ENCODE peak calls at places on chromosome 18, in seven cellular contexts. One of them, this sample, is unnamed.

GRCh38 chr18:59096098-59096779 is 43.4 kb upstream of the SEC11C start:
- DNase-seq in OCI-LY7: no peak
- DNase-seq in lower lobe of right lung: no peak
- DNase-seq in glutamatergic neuron: peak
- DNase-seq in foreskin fibroblast: no peak
- DNase-seq in DND-41: no peak
- DNase-seq in fibroblast of mammary gland: no peak
- DNase-seq in this sample: no peak

GRCh38 chr18:70044626-70045025 is 97.0 kb upstream of the CD226 start:
- DNase-seq in glutamatergic neuron: no peak
- DNase-seq in DND-41: no peak
- DNase-seq in foreskin fibroblast: peak
- DNase-seq in fibroblast of mammary gland: peak
- DNase-seq in OCI-LY7: no peak
- DNase-seq in lower lobe of right lung: no peak
- DNase-seq in this sample: peak

GRCh38 chr18:37550118-37550875 is 15.3 kb downstream of the CELF4 start:
- DNase-seq in DND-41: no peak
- DNase-seq in OCI-LY7: no peak
- DNase-seq in glutamatergic neuron: no peak
- DNase-seq in lower lobe of right lung: no peak
- DNase-seq in fibroblast of mammary gland: no peak
- DNase-seq in foreskin fibroblast: no peak
- DNase-seq in this sample: no peak

GRCh38 chr18:46625069-46625468 is 32.0 kb downstream of the LOXHD1 start:
- DNase-seq in OCI-LY7: no peak
- DNase-seq in lower lobe of right lung: no peak
- DNase-seq in fibroblast of mammary gland: no peak
- DNase-seq in DND-41: no peak
- DNase-seq in foreskin fibroblast: no peak
- DNase-seq in glutamatergic neuron: no peak
- DNase-seq in this sample: no peak

GRCh38 chr18:23547306-23547705 is 39.0 kb downstream of the NPC1 start:
- DNase-seq in OCI-LY7: no peak
- DNase-seq in lower lobe of right lung: no peak
- DNase-seq in fibroblast of mammary gland: no peak
- DNase-seq in DND-41: no peak
- DNase-seq in glutamatergic neuron: no peak
- DNase-seq in foreskin fibroblast: no peak
- DNase-seq in this sample: no peak

GRCh38 chr18:5303636-5304035 is 8.1 kb upstream of the ZBTB14 start:
- DNase-seq in DND-41: no peak
- DNase-seq in fibroblast of mammary gland: no peak
- DNase-seq in lower lobe of right lung: no peak
- DNase-seq in foreskin fibroblast: no peak
- DNase-seq in glutamatergic neuron: no peak
- DNase-seq in OCI-LY7: no peak
- DNase-seq in this sample: no peak

GRCh38 chr18:22171839-22172582 is 2.6 kb downstream of the GATA6 start:
- DNase-seq in foreskin fibroblast: no peak
- DNase-seq in OCI-LY7: no peak
- DNase-seq in lower lobe of right lung: peak
- DNase-seq in fibroblast of mammary gland: no peak
- DNase-seq in DND-41: no peak
- DNase-seq in glutamatergic neuron: no peak
- DNase-seq in this sample: no peak

GRCh38 chr18:29169599-29169998 is 992.7 kb upstream of the CDH2 start:
- DNase-seq in glutamatergic neuron: no peak
- DNase-seq in lower lobe of right lung: no peak
- DNase-seq in OCI-LY7: no peak
- DNase-seq in DND-41: no peak
- DNase-seq in foreskin fibroblast: no peak
- DNase-seq in fibroblast of mammary gland: no peak
- DNase-seq in this sample: no peak

GRCh38 chr18:42959528-42959927 is 156.0 kb downstream of the RIT2 start:
- DNase-seq in fibroblast of mammary gland: no peak
- DNase-seq in glutamatergic neuron: no peak
- DNase-seq in OCI-LY7: no peak
- DNase-seq in lower lobe of right lung: no peak
- DNase-seq in foreskin fibroblast: no peak
- DNase-seq in DND-41: no peak
- DNase-seq in this sample: no peak

GRCh38 chr18:10135302-10135926 is 221.6 kb downstream of the VAPA start:
- DNase-seq in foreskin fibroblast: peak
- DNase-seq in DND-41: no peak
- DNase-seq in glutamatergic neuron: no peak
- DNase-seq in OCI-LY7: no peak
- DNase-seq in lower lobe of right lung: no peak
- DNase-seq in fibroblast of mammary gland: peak
- DNase-seq in this sample: no peak

GRCh38 chr18:22683196-22683676 is 249.9 kb upstream of the RBBP8 start:
- DNase-seq in DND-41: no peak
- DNase-seq in fibroblast of mammary gland: peak
- DNase-seq in glutamatergic neuron: no peak
- DNase-seq in foreskin fibroblast: no peak
- DNase-seq in OCI-LY7: no peak
- DNase-seq in lower lobe of right lung: no peak
- DNase-seq in this sample: no peak

GRCh38 chr18:61637319-61637718 is 255.5 kb downstream of the RNF152 start:
- DNase-seq in glutamatergic neuron: peak
- DNase-seq in fibroblast of mammary gland: no peak
- DNase-seq in DND-41: no peak
- DNase-seq in foreskin fibroblast: no peak
- DNase-seq in OCI-LY7: no peak
- DNase-seq in lower lobe of right lung: no peak
- DNase-seq in this sample: no peak

GRCh38 chr18:33183136-33183535 is 257.4 kb downstream of the CCDC178 start:
- DNase-seq in fibroblast of mammary gland: no peak
- DNase-seq in foreskin fibroblast: no peak
- DNase-seq in glutamatergic neuron: no peak
- DNase-seq in lower lobe of right lung: no peak
- DNase-seq in DND-41: no peak
- DNase-seq in OCI-LY7: no peak
- DNase-seq in this sample: no peak

GRCh38 chr18:54147439-54147838 is 77.0 kb downstream of the MBD2 start:
- DNase-seq in OCI-LY7: no peak
- DNase-seq in foreskin fibroblast: no peak
- DNase-seq in DND-41: peak
- DNase-seq in glutamatergic neuron: no peak
- DNase-seq in fibroblast of mammary gland: no peak
- DNase-seq in lower lobe of right lung: no peak
- DNase-seq in this sample: no peak

GRCh38 chr18:14189858-14190257 is 57.6 kb upstream of the ZNF519 start:
- DNase-seq in foreskin fibroblast: peak
- DNase-seq in lower lobe of right lung: no peak
- DNase-seq in OCI-LY7: no peak
- DNase-seq in DND-41: no peak
- DNase-seq in fibroblast of mammary gland: peak
- DNase-seq in glutamatergic neuron: no peak
- DNase-seq in this sample: no peak

GRCh38 chr18:54946149-54946581 is 13.1 kb downstream of the CCDC68 start:
- DNase-seq in fibroblast of mammary gland: no peak
- DNase-seq in foreskin fibroblast: no peak
- DNase-seq in glutamatergic neuron: no peak
- DNase-seq in OCI-LY7: no peak
- DNase-seq in DND-41: peak
- DNase-seq in lower lobe of right lung: no peak
- DNase-seq in this sample: no peak

GRCh38 chr18:26268454-26268853 is 42.2 kb downstream of the TAF4B start:
- DNase-seq in lower lobe of right lung: no peak
- DNase-seq in fibroblast of mammary gland: peak
- DNase-seq in glutamatergic neuron: no peak
- DNase-seq in foreskin fibroblast: no peak
- DNase-seq in DND-41: no peak
- DNase-seq in OCI-LY7: no peak
- DNase-seq in this sample: no peak

GRCh38 chr18:63882333-63883141 is 5.0 kb upstream of the SERPINB2 start:
- DNase-seq in DND-41: no peak
- DNase-seq in lower lobe of right lung: no peak
- DNase-seq in OCI-LY7: no peak
- DNase-seq in glutamatergic neuron: no peak
- DNase-seq in fibroblast of mammary gland: peak
- DNase-seq in foreskin fibroblast: peak
- DNase-seq in this sample: peak

GRCh38 chr18:21117385-21118135 is 5.9 kb upstream of the ROCK1 start:
- DNase-seq in OCI-LY7: no peak
- DNase-seq in lower lobe of right lung: no peak
- DNase-seq in foreskin fibroblast: peak
- DNase-seq in fibroblast of mammary gland: peak
- DNase-seq in glutamatergic neuron: no peak
- DNase-seq in DND-41: no peak
- DNase-seq in this sample: peak

GRCh38 chr18:46411862-46412690 is 244.9 kb downstream of the LOXHD1 start:
- DNase-seq in glutamatergic neuron: no peak
- DNase-seq in foreskin fibroblast: no peak
- DNase-seq in OCI-LY7: no peak
- DNase-seq in fibroblast of mammary gland: no peak
- DNase-seq in lower lobe of right lung: no peak
- DNase-seq in DND-41: no peak
- DNase-seq in this sample: no peak

GRCh38 chr18:36175481-36175880 is 11.8 kb upstream of the MOCOS start:
- DNase-seq in foreskin fibroblast: no peak
- DNase-seq in fibroblast of mammary gland: no peak
- DNase-seq in lower lobe of right lung: no peak
- DNase-seq in DND-41: no peak
- DNase-seq in glutamatergic neuron: no peak
- DNase-seq in OCI-LY7: no peak
- DNase-seq in this sample: no peak

GRCh38 chr18:69980982-69981804 is 33.5 kb upstream of the CD226 start:
- DNase-seq in foreskin fibroblast: no peak
- DNase-seq in DND-41: no peak
- DNase-seq in lower lobe of right lung: no peak
- DNase-seq in OCI-LY7: no peak
- DNase-seq in fibroblast of mammary gland: no peak
- DNase-seq in glutamatergic neuron: no peak
- DNase-seq in this sample: no peak

GRCh38 chr18:79367480-79367879 is 28.2 kb upstream of the NFATC1 start:
- DNase-seq in DND-41: no peak
- DNase-seq in OCI-LY7: no peak
- DNase-seq in lower lobe of right lung: no peak
- DNase-seq in glutamatergic neuron: no peak
- DNase-seq in foreskin fibroblast: no peak
- DNase-seq in fibroblast of mammary gland: no peak
- DNase-seq in this sample: no peak

GRCh38 chr18:13452448-13452811 is 233.9 kb downstream of the LDLRAD4 start:
- DNase-seq in foreskin fibroblast: peak
- DNase-seq in glutamatergic neuron: no peak
- DNase-seq in lower lobe of right lung: no peak
- DNase-seq in DND-41: peak
- DNase-seq in OCI-LY7: no peak
- DNase-seq in fibroblast of mammary gland: peak
- DNase-seq in this sample: peak

GRCh38 chr18:72700961-72701710 is 157.0 kb upstream of the CBLN2 start:
- DNase-seq in glutamatergic neuron: no peak
- DNase-seq in DND-41: no peak
- DNase-seq in lower lobe of right lung: no peak
- DNase-seq in foreskin fibroblast: peak
- DNase-seq in fibroblast of mammary gland: peak
- DNase-seq in OCI-LY7: no peak
- DNase-seq in this sample: no peak

GRCh38 chr18:10718809-10719208 is 193.0 kb downstream of the NAPG start:
- DNase-seq in foreskin fibroblast: no peak
- DNase-seq in fibroblast of mammary gland: no peak
- DNase-seq in lower lobe of right lung: no peak
- DNase-seq in glutamatergic neuron: no peak
- DNase-seq in OCI-LY7: no peak
- DNase-seq in DND-41: no peak
- DNase-seq in this sample: no peak

DNA sequence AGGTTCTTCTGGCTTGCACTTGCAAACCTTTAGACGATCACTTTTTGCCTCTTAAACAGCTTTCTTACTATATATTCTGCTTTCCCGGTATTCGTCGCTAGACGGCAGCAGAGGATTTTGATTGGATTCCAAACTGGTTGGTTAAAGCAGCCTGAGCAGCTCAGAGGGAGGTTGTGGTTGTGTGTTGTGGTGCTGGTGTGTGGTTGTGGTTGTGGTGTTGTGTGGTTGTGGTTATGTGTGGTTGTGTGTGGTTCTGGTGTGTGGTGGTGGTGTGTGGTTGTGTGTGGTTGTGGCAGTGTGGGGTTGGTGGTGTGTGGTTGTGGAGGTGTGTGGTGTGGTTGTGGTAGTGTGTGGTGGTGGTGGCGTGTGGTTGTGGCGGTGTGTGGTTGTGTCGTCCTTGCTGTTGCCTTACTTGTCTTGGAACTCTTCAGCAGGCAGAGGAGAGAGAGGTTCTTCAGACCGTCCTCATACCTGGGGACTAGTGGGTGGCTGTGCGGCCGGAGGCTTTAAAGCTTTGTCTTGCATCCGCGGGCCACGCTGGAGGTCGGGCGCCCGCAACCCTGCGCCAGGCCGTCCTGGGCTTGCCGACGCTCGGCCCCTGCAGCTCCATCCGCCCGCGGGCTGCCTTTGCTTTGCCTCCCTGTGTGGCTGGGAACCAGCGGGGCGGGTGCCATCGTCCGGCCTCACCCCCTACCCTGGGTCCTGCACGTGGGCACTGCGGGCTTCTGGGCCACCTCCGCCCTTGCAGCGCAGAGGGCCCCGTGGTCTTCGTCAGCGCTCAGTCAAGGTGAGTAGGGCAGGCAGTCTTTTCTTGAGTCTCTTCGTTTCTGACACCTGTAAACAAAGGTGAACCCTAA is 190.8 kb downstream of the ARHGAP28 start:
- DNase-seq in lower lobe of right lung: no peak
- DNase-seq in foreskin fibroblast: peak
- DNase-seq in OCI-LY7: peak
- DNase-seq in fibroblast of mammary gland: peak
- DNase-seq in glutamatergic neuron: peak
- DNase-seq in DND-41: no peak
- DNase-seq in this sample: peak
- TF ChIP-seq CTCF in lower lobe of right lung: peak
- TF ChIP-seq CTCF in foreskin fibroblast: peak
- TF ChIP-seq CTCF in OCI-LY7: peak
- TF ChIP-seq CTCF in fibroblast of mammary gland: peak
- TF ChIP-seq CTCF in glutamatergic neuron: peak
- TF ChIP-seq CTCF in DND-41: no peak
- TF ChIP-seq CTCF in this sample: peak

GRCh38 chr18:66495844-66496243 is 108.0 kb downstream of the CDH19 start:
- DNase-seq in DND-41: peak
- DNase-seq in foreskin fibroblast: no peak
- DNase-seq in OCI-LY7: peak
- DNase-seq in lower lobe of right lung: peak
- DNase-seq in glutamatergic neuron: peak
- DNase-seq in fibroblast of mammary gland: peak
- DNase-seq in this sample: no peak
- TF ChIP-seq CTCF in DND-41: peak
- TF ChIP-seq CTCF in foreskin fibroblast: no peak
- TF ChIP-seq CTCF in OCI-LY7: peak
- TF ChIP-seq CTCF in lower lobe of right lung: peak
- TF ChIP-seq CTCF in glutamatergic neuron: peak
- TF ChIP-seq CTCF in fibroblast of mammary gland: no peak
- TF ChIP-seq CTCF in this sample: no peak

GRCh38 chr18:77133920-77134496 is 1.4 kb upstream of the MBP start:
- DNase-seq in glutamatergic neuron: peak
- DNase-seq in lower lobe of right lung: peak
- DNase-seq in fibroblast of mammary gland: no peak
- DNase-seq in DND-41: peak
- DNase-seq in foreskin fibroblast: no peak
- DNase-seq in OCI-LY7: no peak
- DNase-seq in this sample: no peak
- TF ChIP-seq CTCF in glutamatergic neuron: no peak
- TF ChIP-seq CTCF in lower lobe of right lung: peak
- TF ChIP-seq CTCF in fibroblast of mammary gland: no peak
- TF ChIP-seq CTCF in DND-41: peak
- TF ChIP-seq CTCF in foreskin fibroblast: no peak
- TF ChIP-seq CTCF in OCI-LY7: no peak
- TF ChIP-seq CTCF in this sample: no peak

GRCh38 chr18:44887227-44887631 is 206.5 kb downstream of the SETBP1 start:
- DNase-seq in lower lobe of right lung: no peak
- DNase-seq in fibroblast of mammary gland: peak
- DNase-seq in DND-41: no peak
- DNase-seq in OCI-LY7: no peak
- DNase-seq in glutamatergic neuron: no peak
- DNase-seq in foreskin fibroblast: peak
- DNase-seq in this sample: peak
- TF ChIP-seq CTCF in lower lobe of right lung: no peak
- TF ChIP-seq CTCF in fibroblast of mammary gland: no peak
- TF ChIP-seq CTCF in DND-41: no peak
- TF ChIP-seq CTCF in OCI-LY7: no peak
- TF ChIP-seq CTCF in glutamatergic neuron: no peak
- TF ChIP-seq CTCF in foreskin fibroblast: no peak
- TF ChIP-seq CTCF in this sample: no peak